ENCODE peak calls at places on chromosomes 5 and 9, in six cellular contexts. U is WTC11, P is cardiac fibroblast, G is fibroblast of the aortic adventitia, R is head of caudate nucleus, Q is NCI-H187. E is an unnamed sample.

GRCh38 chr5:79507251-79508205 is 6.4 kb downstream of the HOMER1 start:
- DNase-seq in U (no peak), R (no peak), Q (no peak), P (no peak), G (no peak), E (no peak)

GRCh38 chr5:87116821-87117512 is 150.7 kb upstream of the RASA1 start:
- DNase-seq in G (no peak), U (no peak), Q (no peak), P (no peak), R (no peak), E (no peak)

GRCh38 chr9:13083973-13084528 is 195.4 kb downstream of the MPDZ start:
- DNase-seq in U (no peak), Q (no peak), G (peak; percentile 69), P (peak; percentile 42), R (no peak), E (no peak)

GRCh38 chr5:142479150-142479549 is 154.3 kb upstream of the SPRY4 start:
- DNase-seq in G (no peak), Q (no peak), U (no peak), P (no peak), R (no peak), E (no peak)

GRCh38 chr5:103256178-103256577 is 2.4 kb upstream of the MACIR start:
- DNase-seq in G (no peak), U (no peak), Q (no peak), P (no peak), R (no peak), E (no peak)

GRCh38 chr9:116359958-116360357 is 206.4 kb downstream of the PAPPA start:
- DNase-seq in G (no peak), R (no peak), P (no peak), U (no peak), Q (no peak), E (no peak)

GRCh38 chr5:59142927-59143326 is 560.1 kb downstream of the RAB3C start:
- DNase-seq in U (no peak), P (no peak), Q (no peak), G (no peak), R (no peak), E (no peak)

GRCh38 chr9:83620841-83621636 is 1.9 kb upstream of the IDNK start:
- DNase-seq in R (peak; percentile 16), G (peak; percentile 66), P (peak; percentile 67), U (peak; percentile 28), Q (no peak), E (no peak)

E was measured in DMS79.